ENCODE peak calls at places on chromosomes 12 and 14, in four cellular contexts. H is HepG2, I is K562, Z is GM12878. A is an unnamed sample.

GRCh38 chr12:50119387-50119786 is 7.4 kb downstream of the COX14 start:
- DNase-seq in H (no peak), I (no peak), Z (no peak), A (no peak)

GRCh38 chr12:125140239-125140917 is 75.1 kb downstream of the AACS start:
- DNase-seq in H (no peak), I (no peak), Z (no peak), A (no peak)

GRCh38 chr12:46675736-46676135 is 150.1 kb downstream of the SLC38A4 start:
- DNase-seq in H (peak; percentile 30), I (peak; percentile 17), Z (no peak), A (peak; percentile 27)

GRCh38 chr14:22291406-22291805 is 297.6 kb downstream of the DAD1 start:
- DNase-seq in H (no peak), I (no peak), Z (no peak), A (no peak)

GRCh38 chr14:59271734-59272133 is 83.3 kb downstream of the DAAM1 start:
- DNase-seq in H (no peak), I (no peak), Z (no peak), A (no peak)

GRCh38 chr12:93261505-93262094 is 116.1 kb upstream of the NUDT4 start:
- DNase-seq in H (no peak), I (no peak), Z (no peak), A (no peak)

GRCh38 chr12:95815635-95816212 is 25.2 kb upstream of the NTN4 start:
- DNase-seq in H (peak; percentile 36), I (no peak), Z (no peak), A (peak; percentile 37)

GRCh38 chr14:86221000-86221399 is 691.1 kb downstream of the FLRT2 start:
- DNase-seq in H (peak; percentile 3), I (no peak), Z (no peak), A (no peak)

GRCh38 chr12:111126331-111126730 is 206.0 kb upstream of the MYL2 start:
- DNase-seq in H (no peak), I (no peak), Z (no peak), A (no peak)

GRCh38 chr12:56878010-56878339 is 56.2 kb downstream of the SDR9C7 start:
- DNase-seq in H (peak; percentile 86), I (peak; percentile 28), Z (no peak), A (no peak)

GRCh38 chr14:73712071-73712506 is 2.1 kb downstream of the PNMA1 start:
- DNase-seq in H (no peak), I (no peak), Z (no peak), A (no peak)

GRCh38 chr12:2639020-2639298 is 155.8 kb upstream of the FKBP4 start:
- DNase-seq in H (no peak), I (no peak), Z (no peak), A (no peak)

GRCh38 chr14:78598046-78598652 is 428.0 kb downstream of the NRXN3 start:
- DNase-seq in H (peak; percentile 44), I (peak; percentile 73), Z (no peak), A (peak; percentile 72)

GRCh38 chr12:31736472-31736871 is 7.7 kb upstream of the AMN1 start:
- DNase-seq in H (no peak), I (no peak), Z (no peak), A (no peak)

GRCh38 chr14:91363776-91364523 is 53.7 kb downstream of the CCDC88C start:
- DNase-seq in H (no peak), I (peak; percentile 16), Z (peak; percentile 89), A (no peak)

GRCh38 chr14:69316449-69317391 is 56.8 kb downstream of the GALNT16 start:
- DNase-seq in H (no peak), I (no peak), Z (no peak), A (no peak)

GRCh38 chr14:69317392-69317755 is 57.4 kb downstream of the GALNT16 start:
- DNase-seq in H (no peak), I (no peak), Z (no peak), A (no peak)

GRCh38 chr14:69318901-69319475 is 59.0 kb downstream of the GALNT16 start:
- DNase-seq in H (no peak), I (no peak), Z (no peak), A (no peak)

GRCh38 chr14:69317780-69318179 is 57.8 kb downstream of the GALNT16 start:
- DNase-seq in H (no peak), I (no peak), Z (no peak), A (no peak)

DNA sequence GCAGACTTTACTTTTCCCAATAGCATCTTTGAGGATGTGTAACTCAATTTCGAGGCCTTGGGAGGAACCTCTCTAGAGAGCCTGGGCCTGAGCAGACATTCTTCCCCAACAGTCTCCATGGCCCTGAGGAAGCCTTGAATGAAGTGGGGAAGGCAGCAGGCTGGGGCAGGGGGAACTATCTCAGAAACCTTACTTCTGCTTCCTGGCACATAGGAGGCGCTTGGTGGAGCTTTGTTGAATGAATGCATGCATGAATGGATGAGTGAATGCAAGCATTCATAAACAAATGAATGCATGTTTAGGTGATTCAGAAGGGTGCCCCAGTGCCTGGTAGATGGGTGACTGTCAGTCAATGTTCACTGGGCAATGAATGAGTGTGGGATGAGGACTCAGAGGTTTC is 58.3 kb downstream of the GALNT16 start:
- DNase-seq in H (no peak), I (no peak), Z (no peak), A (no peak)
- TF ChIP-seq FOXK2 in H (no peak), I (no peak), Z (no peak), A (no peak)

GRCh38 chr12:58670623-58671022 is 249.7 kb downstream of the LRIG3 start:
- DNase-seq in H (no peak), I (no peak), Z (no peak), A (no peak)

GRCh38 chr12:58668233-58668632 is 252.1 kb downstream of the LRIG3 start:
- DNase-seq in H (no peak), I (no peak), Z (no peak), A (no peak)

GRCh38 chr12:58665375-58665774 is 254.9 kb downstream of the LRIG3 start:
- DNase-seq in H (no peak), I (no peak), Z (no peak), A (no peak)

GRCh38 chr12:58671196-58671595 is 249.1 kb downstream of the LRIG3 start:
- DNase-seq in H (no peak), I (no peak), Z (no peak), A (no peak)

DNA sequence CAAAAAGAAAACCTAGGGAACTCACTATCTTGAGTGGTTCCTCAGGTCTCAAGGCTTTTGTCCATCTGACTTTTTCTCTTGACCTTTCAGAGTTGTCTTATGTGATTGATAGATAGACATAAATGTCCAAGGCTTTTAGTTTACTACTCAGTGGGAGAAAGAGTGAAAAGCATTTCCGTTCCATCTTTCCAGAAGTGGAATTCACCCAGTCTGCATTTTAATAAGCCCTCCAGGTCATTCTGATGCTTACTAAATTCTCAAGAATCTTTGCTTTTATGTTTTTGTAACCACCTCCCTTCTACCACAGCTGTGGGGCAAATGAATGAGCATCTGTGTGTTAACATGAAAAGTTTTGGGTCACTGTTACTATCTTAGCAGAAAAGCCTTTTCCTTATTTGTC is 251.5 kb downstream of the LRIG3 start:
- DNase-seq in H (no peak), I (no peak), Z (no peak), A (no peak)
- TF ChIP-seq SP1 in H (no peak), I (no peak), Z (no peak), A (no peak)

GRCh38 chr12:121668750-121669524 is 517 bp downstream of the MORN3 start:
- DNase-seq in H (peak; percentile 28), I (peak; percentile 40), Z (no peak), A (no peak)
- TF ChIP-seq FOXK2 in H (no peak), I (no peak), Z (no peak), A (no peak)

GRCh38 chr14:103329421-103330347 is 4.4 kb upstream of the EIF5 start:
- DNase-seq in H (peak; percentile 64), I (no peak), Z (no peak), A (no peak)
- TF ChIP-seq SP1 in H (no peak), I (peak; percentile 49), Z (no peak), A (no peak)

GRCh38 chr14:103095210-103095778 is 769 bp downstream of the EXOC3L4 start:
- DNase-seq in H (no peak), I (no peak), Z (no peak), A (no peak)
- TF ChIP-seq FOXK2 in H (no peak), I (no peak), Z (no peak), A (no peak)

DNA sequence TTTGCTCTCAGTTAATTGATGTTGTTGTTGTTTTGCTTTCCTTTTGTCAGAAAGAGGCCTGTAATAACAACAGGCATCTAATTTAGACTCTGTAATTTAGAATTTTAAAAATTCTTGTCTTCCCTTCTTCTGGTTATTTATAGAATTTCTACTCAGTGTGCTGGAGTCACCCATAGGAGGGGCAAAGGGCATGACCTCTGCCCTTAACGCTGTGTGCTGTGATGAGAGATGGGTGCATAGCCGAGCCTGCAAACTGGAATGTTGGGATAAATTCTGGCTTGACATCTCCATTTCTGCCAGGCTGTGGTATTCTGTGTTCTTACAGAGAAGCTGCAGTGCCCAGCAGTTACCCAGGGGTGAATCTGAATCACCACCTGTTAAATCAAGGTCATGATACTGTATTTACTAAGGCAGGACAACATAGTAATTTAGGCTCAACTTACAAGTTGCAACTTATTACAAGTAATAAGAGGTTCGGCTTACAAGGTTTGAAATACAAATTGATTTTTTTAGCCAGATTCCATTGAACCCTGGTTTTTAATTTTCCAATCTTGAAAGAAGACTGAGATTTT is 53.3 kb downstream of the TRAF3 start:
- DNase-seq in H (no peak), I (no peak), Z (no peak), A (no peak)
- TF ChIP-seq SP1 in H (no peak), I (no peak), Z (no peak), A (no peak)

GRCh38 chr14:76666746-76667145 is 94.5 kb upstream of the VASH1 start:
- DNase-seq in H (no peak), I (no peak), Z (no peak), A (no peak)
- TF ChIP-seq FOXK2 in H (no peak), I (no peak), Z (no peak), A (no peak)

GRCh38 chr12:124007810-124008570 is 35.0 kb downstream of the ZNF664 start:
- DNase-seq in H (no peak), I (no peak), Z (no peak), A (no peak)
- TF ChIP-seq SP1 in H (no peak), I (no peak), Z (no peak), A (no peak)